ENCODE peak calls at places on chromosomes 2 and 18, in five cellular contexts. V, T, D, B and A are unnamed samples.

GRCh38 chr2:171320731-171321130 is 113.1 kb downstream of the METTL8 start:
- DNase-seq in V (no peak), T (no peak), D (no peak), B (no peak), A (no peak)

GRCh38 chr2:37324786-37325624 is at the start of gene PRKD3:
- DNase-seq in V (no peak), T (peak), D (peak), B (peak), A (peak)

GRCh38 chr2:157596992-157597681 is 31.5 kb downstream of the ACVR1C start:
- DNase-seq in V (no peak), T (no peak), D (peak), B (peak), A (peak)

GRCh38 chr2:45763256-45763655 is 111.8 kb downstream of the PRKCE start:
- DNase-seq in V (no peak), T (no peak), D (no peak), B (no peak), A (no peak)

GRCh38 chr2:120675460-120676130 is 60.1 kb upstream of the GLI2 start:
- DNase-seq in V (no peak), T (peak), D (peak), B (peak), A (peak)

GRCh38 chr2:38528008-38528442 is 74.7 kb downstream of the HNRNPLL start:
- DNase-seq in V (no peak), T (peak), D (peak), B (no peak), A (no peak)

GRCh38 chr2:129004485-129004884 is 685.8 kb upstream of the HS6ST1 start:
- DNase-seq in V (no peak), T (no peak), D (no peak), B (no peak), A (no peak)

GRCh38 chr2:144939590-144939989 is 419.7 kb upstream of the ZEB2 start:
- DNase-seq in V (no peak), T (no peak), D (no peak), B (no peak), A (no peak)

GRCh38 chr2:162795312-162795711 is 43.3 kb downstream of the KCNH7 start:
- DNase-seq in V (no peak), T (peak), D (no peak), B (no peak), A (no peak)

GRCh38 chr18:48878471-48878870 is 72.3 kb downstream of the SMAD7 start:
- DNase-seq in V (no peak), T (peak), D (no peak), B (no peak), A (peak)

GRCh38 chr2:27752551-27753237 is 18.8 kb upstream of the MRPL33 start:
- DNase-seq in V (no peak), T (peak), D (peak), B (peak), A (no peak)

GRCh38 chr18:48833701-48834394 is 116.9 kb downstream of the SMAD7 start:
- DNase-seq in V (peak), T (no peak), D (no peak), B (peak), A (no peak)

DNA sequence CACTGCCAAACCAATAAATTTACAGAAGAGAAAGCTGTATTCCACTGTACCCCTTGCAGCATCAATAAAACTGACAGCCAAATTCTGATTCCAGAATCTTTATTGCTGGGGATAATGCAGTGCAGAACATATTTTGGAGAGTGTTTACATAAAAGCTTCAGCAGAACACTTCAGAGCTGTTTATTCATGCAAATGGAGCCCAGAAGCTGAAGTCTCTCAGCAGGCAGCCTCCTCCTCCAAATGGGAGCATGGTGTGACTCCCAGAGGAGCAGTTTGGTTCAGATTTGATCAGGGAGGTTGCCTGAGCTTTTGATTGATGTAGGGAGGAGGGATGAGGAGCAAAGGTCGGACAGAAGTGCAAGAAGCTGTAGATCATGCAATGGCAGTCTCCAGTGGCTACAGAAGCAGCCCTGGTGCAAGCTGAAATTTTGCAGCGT is 22.4 kb downstream of the LHCGR start:
- DNase-seq in V (no peak), T (no peak), D (peak), B (no peak), A (no peak)
- TF ChIP-seq POLR2AphosphoS5 in V (no peak), T (no peak), D (no peak), B (no peak), A (peak)

DNA sequence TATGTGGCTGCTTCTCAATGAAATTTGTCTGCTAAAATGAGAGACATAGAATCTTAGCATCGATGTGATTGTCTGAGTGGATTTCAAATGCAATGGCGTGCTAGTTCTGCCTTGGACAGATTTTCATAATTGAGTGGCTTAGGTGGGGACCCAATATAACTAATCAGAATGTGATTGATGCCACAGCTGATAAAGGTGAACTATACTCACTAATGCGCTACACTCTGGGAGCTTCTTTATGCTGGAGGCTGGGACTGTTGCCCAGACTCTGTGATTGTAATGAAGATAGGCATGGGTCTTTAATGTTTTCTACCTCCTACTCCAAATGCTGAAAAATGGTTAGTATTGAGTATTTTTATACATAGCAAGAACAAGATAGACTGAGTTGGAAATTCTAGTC is 339.5 kb upstream of the SLC39A10 start:
- DNase-seq in V (no peak), T (no peak), D (no peak), B (no peak), A (no peak)
- H3K27ac ChIP-seq in V (no peak), T (no peak), D (no peak), B (no peak), A (no peak)

GRCh38 chr2:12376025-12376424 is 340.7 kb upstream of the TRIB2 start:
- DNase-seq in V (no peak), T (no peak), D (no peak), B (no peak), A (no peak)
- TF ChIP-seq POLR2AphosphoS5 in V (no peak), T (no peak), D (no peak), B (no peak), A (no peak)

DNA sequence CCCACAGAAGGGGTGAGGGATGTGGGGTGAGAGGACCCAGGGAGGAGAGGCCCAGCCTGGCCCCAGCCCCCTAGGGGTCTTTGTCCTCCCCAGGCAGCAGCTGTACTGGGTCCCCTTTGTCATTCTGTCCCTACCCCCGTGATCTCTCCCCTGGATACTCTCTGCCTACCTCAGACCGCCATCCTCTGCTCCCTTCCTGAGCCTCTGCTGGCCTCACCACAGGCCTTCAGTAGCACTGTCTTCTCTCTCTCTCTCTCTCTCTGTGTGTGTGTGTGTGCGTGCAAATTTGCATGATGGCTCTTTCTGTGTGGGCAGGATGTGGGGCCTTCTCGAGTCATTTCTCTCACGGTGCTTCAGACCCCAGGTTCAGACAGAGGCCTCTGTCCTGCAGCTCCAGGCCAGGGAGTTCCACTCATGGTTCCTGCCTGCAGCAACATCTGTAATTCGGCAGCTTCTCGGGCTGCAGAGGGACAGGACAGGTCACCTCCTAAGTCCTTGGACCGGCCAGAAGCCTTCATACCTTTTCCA is 1.4 kb downstream of the PSD4 start:
- DNase-seq in V (no peak), T (no peak), D (no peak), B (peak), A (no peak)
- H3K27ac ChIP-seq in V (no peak), T (no peak), D (no peak), B (peak), A (no peak)

GRCh38 chr2:43070039-43070438 is 156.4 kb downstream of the ZFP36L2 start:
- DNase-seq in V (peak), T (no peak), D (no peak), B (peak), A (no peak)
- TF ChIP-seq POLR2AphosphoS5 in V (no peak), T (no peak), D (no peak), B (no peak), A (no peak)

GRCh38 chr2:82795446-82795845 is 1663.6 kb downstream of the SUCLG1 start:
- DNase-seq in V (no peak), T (no peak), D (no peak), B (no peak), A (no peak)
- H3K27ac ChIP-seq in V (no peak), T (no peak), D (no peak), B (no peak), A (peak)

GRCh38 chr2:73986085-73986680 is 1.5 kb downstream of the TET3 start:
- DNase-seq in V (no peak), T (no peak), D (no peak), B (peak), A (no peak)

GRCh38 chr2:73983322-73984202 is 1.1 kb upstream of the TET3 start:
- DNase-seq in V (peak), T (peak), D (peak), B (peak), A (no peak)

GRCh38 chr2:73984203-73984921 is at the start of gene TET3:
- DNase-seq in V (no peak), T (no peak), D (peak), B (peak), A (peak)

GRCh38 chr2:73985318-73986084 is 791 bp downstream of the TET3 start:
- DNase-seq in V (no peak), T (peak), D (no peak), B (peak), A (peak)

GRCh38 chr2:73984922-73985317 is 210 bp downstream of the TET3 start:
- DNase-seq in V (peak), T (peak), D (peak), B (peak), A (peak)
- TF ChIP-seq POLR2AphosphoS5 in V (no peak), T (no peak), D (peak), B (peak), A (peak)

GRCh38 chr2:216716109-216716508 is 20.8 kb upstream of the IGFBP5 start:
- DNase-seq in V (no peak), T (no peak), D (no peak), B (no peak), A (no peak)

GRCh38 chr2:216717491-216717901 is 22.1 kb upstream of the IGFBP5 start:
- DNase-seq in V (no peak), T (no peak), D (no peak), B (no peak), A (no peak)

GRCh38 chr2:216717907-216718615 is 22.7 kb upstream of the IGFBP5 start:
- DNase-seq in V (no peak), T (no peak), D (no peak), B (no peak), A (no peak)

GRCh38 chr2:216713691-216714411 is 18.5 kb upstream of the IGFBP5 start:
- DNase-seq in V (no peak), T (no peak), D (no peak), B (no peak), A (peak)

DNA sequence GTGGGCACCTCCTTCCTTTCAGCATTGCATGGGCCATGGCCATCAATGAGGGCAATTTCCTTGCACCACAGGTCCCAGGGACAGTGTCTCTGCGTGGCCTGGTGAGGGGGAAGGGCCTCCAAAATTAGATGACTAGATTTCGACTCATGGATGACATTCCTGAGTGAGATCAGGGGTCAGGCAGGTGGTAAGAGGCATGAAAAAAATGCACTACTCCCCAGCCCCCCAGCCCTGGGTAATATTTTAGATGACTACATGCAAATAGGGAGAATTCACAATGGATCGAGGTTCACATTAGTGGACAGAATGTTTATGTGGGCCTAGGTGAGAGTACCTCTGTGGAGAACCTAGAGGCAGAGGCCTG is 19.0 kb upstream of the IGFBP5 start:
- DNase-seq in V (no peak), T (no peak), D (no peak), B (no peak), A (no peak)
- H3K27ac ChIP-seq in V (peak), T (no peak), D (no peak), B (no peak), A (peak)

DNA sequence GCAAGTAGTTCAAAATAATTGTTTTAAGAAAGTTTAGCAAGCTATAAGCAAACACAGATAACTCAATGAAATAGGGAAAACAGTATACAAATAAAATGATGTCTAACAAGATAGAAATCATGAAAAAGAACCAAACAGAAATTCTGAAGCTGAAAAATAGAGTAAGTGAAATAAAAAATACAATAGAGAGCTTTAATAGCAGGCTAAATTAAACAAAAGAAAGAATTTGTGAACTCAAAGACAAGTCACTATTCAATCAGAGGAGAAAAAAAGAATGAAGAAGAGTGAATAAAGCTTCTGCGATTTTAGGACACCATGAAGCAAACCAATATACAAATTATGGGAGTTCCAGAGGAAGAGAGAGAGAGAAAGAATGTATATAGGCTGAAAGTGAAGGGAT is 576.8 kb downstream of the STK39 start:
- DNase-seq in V (no peak), T (no peak), D (no peak), B (no peak), A (no peak)
- TF ChIP-seq POLR2AphosphoS5 in V (no peak), T (no peak), D (no peak), B (no peak), A (no peak)